ENCODE peak calls at places on chromosomes 6 and 20, in ten cellular contexts. B is ACHN; L is anterior cingulate cortex; Q is activated CD4-positive, alpha-beta T cell treated with anti-CD3 and anti-CD28 coated beads for 48 hours; S is A549; U is EL; T is naive thymus-derived CD4-positive, alpha-beta T cell; O is AG20443; H is NAMALWA; C is nucleus accumbens. W is an unnamed sample.

GRCh38 chr6:34888441-34888820 is 589 bp upstream of the TAF11 start:
- DNase-seq in B (peak), L (no peak), Q (no peak), S (no peak), U (no peak), T (no peak), O (no peak), H (no peak), C (no peak), W (no peak)

GRCh38 chr6:21710908-21711627 is 117.5 kb downstream of the SOX4 start:
- DNase-seq in B (no peak), L (no peak), Q (no peak), S (no peak), U (no peak), T (no peak), O (no peak), H (no peak), C (no peak), W (no peak)

GRCh38 chr20:13317439-13317838 is 96.4 kb downstream of the ISM1 start:
- DNase-seq in B (no peak), L (no peak), Q (no peak), S (no peak), U (no peak), T (no peak), O (no peak), H (no peak), C (no peak), W (no peak)

GRCh38 chr6:136265101-136265500 is 15.0 kb upstream of the MTFR2 start:
- DNase-seq in B (no peak), L (no peak), Q (no peak), S (no peak), U (no peak), T (no peak), O (no peak), H (no peak), C (no peak), W (no peak)

GRCh38 chr6:101747711-101748110 is 354.2 kb downstream of the GRIK2 start:
- DNase-seq in B (no peak), L (no peak), Q (no peak), S (no peak), U (no peak), T (no peak), O (no peak), H (no peak), C (no peak), W (no peak)

GRCh38 chr6:71457883-71458282 is 169.3 kb downstream of the OGFRL1 start:
- DNase-seq in B (no peak), L (no peak), Q (no peak), S (no peak), U (no peak), T (no peak), O (no peak), H (peak), C (no peak), W (no peak)

GRCh38 chr6:138653435-138653834 is 120.1 kb upstream of the CCDC28A start:
- DNase-seq in B (no peak), L (no peak), Q (no peak), S (no peak), U (no peak), T (no peak), O (no peak), H (no peak), C (no peak), W (no peak)

GRCh38 chr6:100482698-100483097 is 18.0 kb upstream of the SIM1 start:
- DNase-seq in B (no peak), L (no peak), Q (no peak), S (no peak), U (no peak), T (no peak), O (no peak), H (no peak), C (no peak), W (no peak)

GRCh38 chr20:373171-373890 is 7.2 kb upstream of the TRIB3 start:
- DNase-seq in B (peak), L (no peak), Q (no peak), S (peak), U (peak), T (no peak), O (peak), H (no peak), C (no peak), W (no peak)

GRCh38 chr20:3847419-3847940 is 846 bp downstream of the MAVS start:
- DNase-seq in B (no peak), L (no peak), Q (peak), S (no peak), U (no peak), T (no peak), O (no peak), H (peak), C (no peak), W (no peak)

GRCh38 chr6:86871681-86872080 is 65.6 kb upstream of the HTR1E start:
- DNase-seq in B (peak), L (no peak), Q (no peak), S (no peak), U (no peak), T (no peak), O (no peak), H (no peak), C (no peak), W (no peak)

GRCh38 chr6:136920858-136921520 is 1.1 kb upstream of the SLC35D3 start:
- DNase-seq in B (no peak), L (no peak), Q (peak), S (no peak), U (peak), T (no peak), O (peak), H (no peak), C (no peak), W (no peak)

GRCh38 chr6:26484161-26484560 is 15.9 kb upstream of the BTN1A1 start:
- DNase-seq in B (no peak), L (no peak), Q (no peak), S (no peak), U (no peak), T (no peak), O (no peak), H (no peak), C (no peak), W (no peak)

GRCh38 chr6:2877960-2878359 is 25.1 kb downstream of the SERPINB9 start:
- DNase-seq in B (no peak), L (no peak), Q (no peak), S (no peak), U (no peak), T (peak), O (no peak), H (no peak), C (no peak), W (no peak)

GRCh38 chr6:28371706-28372451 is 22.1 kb downstream of the ZKSCAN3 start:
- DNase-seq in B (peak), L (no peak), Q (no peak), S (no peak), U (no peak), T (no peak), O (no peak), H (peak), C (no peak), W (no peak)

GRCh38 chr6:22062807-22063408 is 233.9 kb downstream of the PRL start:
- DNase-seq in B (no peak), L (peak), Q (peak), S (no peak), U (no peak), T (peak), O (no peak), H (no peak), C (peak), W (peak)

GRCh38 chr20:37577972-37578371 is 50.3 kb upstream of the BLCAP start:
- DNase-seq in B (no peak), L (no peak), Q (no peak), S (no peak), U (no peak), T (no peak), O (no peak), H (no peak), C (no peak), W (no peak)

GRCh38 chr20:50191566-50192363 is 1.1 kb downstream of the CEBPB start:
- DNase-seq in B (peak), L (peak), Q (peak), S (peak), U (peak), T (peak), O (peak), H (peak), C (no peak), W (peak)

GRCh38 chr6:15327271-15327670 is 81.4 kb downstream of the JARID2 start:
- DNase-seq in B (no peak), L (no peak), Q (peak), S (peak), U (no peak), T (peak), O (no peak), H (peak), C (no peak), W (no peak)

GRCh38 chr6:31875852-31876251 is 2.9 kb downstream of the SLC44A4 start:
- DNase-seq in B (no peak), L (no peak), Q (no peak), S (no peak), U (no peak), T (no peak), O (no peak), H (no peak), C (no peak), W (no peak)

GRCh38 chr6:140546640-140547039 is 1172.2 kb upstream of the CITED2 start:
- DNase-seq in B (no peak), L (no peak), Q (no peak), S (no peak), U (peak), T (no peak), O (peak), H (no peak), C (no peak), W (no peak)

W was measured in stimulated activated naive B cell treated with anti-CD40 and anti-IgM and Interleukin-4, amounts not matched to agents 10 μg/mL and 1 μg/mL and 100 μg/mL, for 72 hours.